ENCODE peak calls at places on chromosomes 6 and 20, in seven cellular contexts. One of them, this sample, is unnamed.

GRCh38 chr6:36616888-36617521 is 22.8 kb downstream of the SRSF3 start:
- DNase-seq in type B pancreatic cell: no peak
- DNase-seq in hepatocyte: no peak
- DNase-seq in AG08396: no peak
- DNase-seq in GF-D8: no peak
- DNase-seq in NCI-H1105: peak
- DNase-seq in cardiac fibroblast: no peak
- DNase-seq in this sample: no peak

GRCh38 chr20:48015943-48016723 is 230.9 kb upstream of the SULF2 start:
- DNase-seq in hepatocyte: peak
- DNase-seq in NCI-H1105: no peak
- DNase-seq in cardiac fibroblast: peak
- DNase-seq in GF-D8: no peak
- DNase-seq in AG08396: no peak
- DNase-seq in type B pancreatic cell: no peak
- DNase-seq in this sample: no peak

GRCh38 chr6:159790947-159791598 is 806 bp downstream of the MRPL18 start:
- DNase-seq in NCI-H1105: no peak
- DNase-seq in cardiac fibroblast: no peak
- DNase-seq in type B pancreatic cell: no peak
- DNase-seq in hepatocyte: peak
- DNase-seq in GF-D8: no peak
- DNase-seq in AG08396: no peak
- DNase-seq in this sample: no peak

GRCh38 chr6:44171899-44172546 is 13.4 kb downstream of the CAPN11 start:
- DNase-seq in cardiac fibroblast: no peak
- DNase-seq in type B pancreatic cell: no peak
- DNase-seq in hepatocyte: no peak
- DNase-seq in GF-D8: no peak
- DNase-seq in AG08396: no peak
- DNase-seq in NCI-H1105: no peak
- DNase-seq in this sample: no peak

GRCh38 chr6:147268254-147268653 is 64.0 kb downstream of the STXBP5 start:
- DNase-seq in type B pancreatic cell: no peak
- DNase-seq in AG08396: peak
- DNase-seq in hepatocyte: no peak
- DNase-seq in cardiac fibroblast: no peak
- DNase-seq in NCI-H1105: no peak
- DNase-seq in GF-D8: no peak
- DNase-seq in this sample: peak

GRCh38 chr6:143743256-143744166 is 65.7 kb downstream of the PHACTR2 start:
- DNase-seq in type B pancreatic cell: no peak
- DNase-seq in cardiac fibroblast: peak
- DNase-seq in hepatocyte: peak
- DNase-seq in GF-D8: no peak
- DNase-seq in NCI-H1105: peak
- DNase-seq in AG08396: peak
- DNase-seq in this sample: no peak

GRCh38 chr6:116059713-116060571 is 749 bp downstream of the FRK start:
- DNase-seq in NCI-H1105: no peak
- DNase-seq in cardiac fibroblast: peak
- DNase-seq in AG08396: no peak
- DNase-seq in type B pancreatic cell: no peak
- DNase-seq in GF-D8: no peak
- DNase-seq in hepatocyte: peak
- DNase-seq in this sample: no peak

GRCh38 chr6:70411948-70412796 is 1.1 kb upstream of the FAM135A start:
- DNase-seq in hepatocyte: no peak
- DNase-seq in GF-D8: no peak
- DNase-seq in cardiac fibroblast: no peak
- DNase-seq in NCI-H1105: no peak
- DNase-seq in AG08396: no peak
- DNase-seq in type B pancreatic cell: no peak
- DNase-seq in this sample: no peak

GRCh38 chr6:134177753-134178229 is 125.4 kb upstream of the SLC2A12 start:
- DNase-seq in type B pancreatic cell: no peak
- DNase-seq in cardiac fibroblast: peak
- DNase-seq in NCI-H1105: no peak
- DNase-seq in hepatocyte: peak
- DNase-seq in AG08396: no peak
- DNase-seq in GF-D8: no peak
- DNase-seq in this sample: peak

This sample was measured in HCEC 1CT.